ENCODE peak calls at places on chromosomes 2 and 18, in eight cellular contexts. One of them, this sample, is unnamed.

GRCh38 chr2:23486676-23487075 is 101.7 kb downstream of the KLHL29 start:
- DNase-seq in A549: no peak
- DNase-seq in trophoblast cell: peak
- DNase-seq in IMR-90: peak
- DNase-seq in fibroblast of lung: peak
- DNase-seq in PC-9: no peak
- DNase-seq in OCI-LY7: no peak
- DNase-seq in GM23338: no peak
- DNase-seq in this sample: no peak

GRCh38 chr2:144249035-144249637 is 270.8 kb downstream of the ZEB2 start:
- DNase-seq in A549: no peak
- DNase-seq in trophoblast cell: no peak
- DNase-seq in IMR-90: no peak
- DNase-seq in fibroblast of lung: peak
- DNase-seq in PC-9: no peak
- DNase-seq in OCI-LY7: no peak
- DNase-seq in GM23338: no peak
- DNase-seq in this sample: no peak

GRCh38 chr2:85698880-85699254 is 4.7 kb downstream of the GNLY start:
- DNase-seq in A549: no peak
- DNase-seq in trophoblast cell: no peak
- DNase-seq in IMR-90: no peak
- DNase-seq in fibroblast of lung: no peak
- DNase-seq in PC-9: no peak
- DNase-seq in OCI-LY7: no peak
- DNase-seq in GM23338: no peak
- DNase-seq in this sample: no peak

GRCh38 chr2:225002039-225002655 is 40.1 kb downstream of the DOCK10 start:
- DNase-seq in A549: peak
- DNase-seq in trophoblast cell: peak
- DNase-seq in IMR-90: peak
- DNase-seq in fibroblast of lung: peak
- DNase-seq in PC-9: peak
- DNase-seq in OCI-LY7: peak
- DNase-seq in GM23338: peak
- DNase-seq in this sample: peak

GRCh38 chr18:40357536-40357935 is 1597.5 kb upstream of the PIK3C3 start:
- DNase-seq in A549: no peak
- DNase-seq in trophoblast cell: no peak
- DNase-seq in IMR-90: no peak
- DNase-seq in fibroblast of lung: no peak
- DNase-seq in PC-9: no peak
- DNase-seq in OCI-LY7: no peak
- DNase-seq in GM23338: no peak
- DNase-seq in this sample: no peak

GRCh38 chr2:71530246-71530986 is 77.1 kb downstream of the DYSF start:
- DNase-seq in A549: peak
- DNase-seq in trophoblast cell: peak
- DNase-seq in IMR-90: peak
- DNase-seq in fibroblast of lung: peak
- DNase-seq in PC-9: peak
- DNase-seq in OCI-LY7: peak
- DNase-seq in GM23338: peak
- DNase-seq in this sample: peak

GRCh38 chr2:47232738-47233415 is 77.8 kb upstream of the STPG4 start:
- DNase-seq in A549: no peak
- DNase-seq in trophoblast cell: no peak
- DNase-seq in IMR-90: peak
- DNase-seq in fibroblast of lung: peak
- DNase-seq in PC-9: no peak
- DNase-seq in OCI-LY7: no peak
- DNase-seq in GM23338: no peak
- DNase-seq in this sample: peak

GRCh38 chr18:78947291-78947690 is 32.3 kb upstream of the SALL3 start:
- DNase-seq in A549: no peak
- DNase-seq in trophoblast cell: no peak
- DNase-seq in IMR-90: no peak
- DNase-seq in fibroblast of lung: no peak
- DNase-seq in PC-9: no peak
- DNase-seq in OCI-LY7: no peak
- DNase-seq in GM23338: no peak
- DNase-seq in this sample: no peak

GRCh38 chr18:70431203-70431624 is 142.4 kb downstream of the SOCS6 start:
- DNase-seq in A549: peak
- DNase-seq in trophoblast cell: peak
- DNase-seq in IMR-90: peak
- DNase-seq in fibroblast of lung: peak
- DNase-seq in PC-9: no peak
- DNase-seq in OCI-LY7: no peak
- DNase-seq in GM23338: no peak
- DNase-seq in this sample: no peak

GRCh38 chr18:58135806-58136331 is 91.8 kb downstream of the NEDD4L start:
- DNase-seq in A549: peak
- DNase-seq in trophoblast cell: peak
- DNase-seq in IMR-90: peak
- DNase-seq in fibroblast of lung: peak
- DNase-seq in PC-9: peak
- DNase-seq in OCI-LY7: peak
- DNase-seq in GM23338: peak
- DNase-seq in this sample: peak

GRCh38 chr18:2847341-2848144 is 737 bp downstream of the EMILIN2 start:
- DNase-seq in A549: no peak
- DNase-seq in trophoblast cell: no peak
- DNase-seq in IMR-90: no peak
- DNase-seq in fibroblast of lung: peak
- DNase-seq in PC-9: no peak
- DNase-seq in OCI-LY7: no peak
- DNase-seq in GM23338: peak
- DNase-seq in this sample: no peak

DNA sequence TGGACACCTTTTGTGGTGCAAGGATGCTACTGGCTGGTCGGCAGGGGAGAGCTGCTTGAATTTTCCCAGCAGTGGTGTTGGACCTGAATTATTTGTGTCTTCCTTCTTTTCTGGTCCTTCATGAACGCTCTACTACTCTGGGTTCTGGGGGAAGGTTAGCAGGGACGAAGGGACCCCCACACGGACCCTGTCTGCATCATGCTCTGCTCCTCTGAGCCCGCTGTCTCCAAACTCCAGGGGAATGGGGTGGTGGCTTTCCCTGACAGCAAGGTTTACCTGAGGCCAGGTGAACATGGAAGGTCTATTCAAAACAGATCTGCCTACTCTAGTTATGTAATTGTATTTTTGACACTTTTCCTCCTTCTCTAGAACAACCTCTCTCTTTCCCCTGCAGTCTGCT is 168.5 kb upstream of the PXDN start:
- DNase-seq in A549: no peak
- DNase-seq in trophoblast cell: no peak
- DNase-seq in IMR-90: no peak
- DNase-seq in fibroblast of lung: no peak
- DNase-seq in PC-9: no peak
- DNase-seq in OCI-LY7: no peak
- DNase-seq in GM23338: no peak
- DNase-seq in this sample: no peak
- H3K4me3 ChIP-seq in A549: no peak
- H3K4me3 ChIP-seq in trophoblast cell: no peak
- H3K4me3 ChIP-seq in IMR-90: no peak
- H3K4me3 ChIP-seq in fibroblast of lung: no peak
- H3K4me3 ChIP-seq in PC-9: no peak
- H3K4me3 ChIP-seq in OCI-LY7: no peak
- H3K4me3 ChIP-seq in GM23338: no peak
- H3K4me3 ChIP-seq in this sample: no peak

GRCh38 chr2:216792222-216793001 is 67.5 kb downstream of the TNP1 start:
- DNase-seq in A549: no peak
- DNase-seq in trophoblast cell: peak
- DNase-seq in IMR-90: peak
- DNase-seq in fibroblast of lung: peak
- DNase-seq in PC-9: peak
- DNase-seq in OCI-LY7: no peak
- DNase-seq in GM23338: peak
- DNase-seq in this sample: peak
- H3K4me2 ChIP-seq in A549: no peak
- H3K4me2 ChIP-seq in trophoblast cell: peak
- H3K4me2 ChIP-seq in IMR-90: no peak
- H3K4me2 ChIP-seq in fibroblast of lung: no peak
- H3K4me2 ChIP-seq in PC-9: peak
- H3K4me2 ChIP-seq in OCI-LY7: no peak
- H3K4me2 ChIP-seq in GM23338: no peak
- H3K4me2 ChIP-seq in this sample: no peak

GRCh38 chr2:238839428-238839827 is 8.5 kb upstream of the TWIST2 start:
- DNase-seq in A549: no peak
- DNase-seq in trophoblast cell: no peak
- DNase-seq in IMR-90: no peak
- DNase-seq in fibroblast of lung: no peak
- DNase-seq in PC-9: no peak
- DNase-seq in OCI-LY7: no peak
- DNase-seq in GM23338: no peak
- DNase-seq in this sample: no peak

GRCh38 chr2:238834982-238835381 is 12.9 kb upstream of the TWIST2 start:
- DNase-seq in A549: no peak
- DNase-seq in trophoblast cell: no peak
- DNase-seq in IMR-90: no peak
- DNase-seq in fibroblast of lung: no peak
- DNase-seq in PC-9: no peak
- DNase-seq in OCI-LY7: no peak
- DNase-seq in GM23338: no peak
- DNase-seq in this sample: no peak

GRCh38 chr2:238835726-238836301 is 12.1 kb upstream of the TWIST2 start:
- DNase-seq in A549: no peak
- DNase-seq in trophoblast cell: no peak
- DNase-seq in IMR-90: no peak
- DNase-seq in fibroblast of lung: no peak
- DNase-seq in PC-9: no peak
- DNase-seq in OCI-LY7: no peak
- DNase-seq in GM23338: peak
- DNase-seq in this sample: no peak

GRCh38 chr2:238841542-238842181 is 6.2 kb upstream of the TWIST2 start:
- DNase-seq in A549: no peak
- DNase-seq in trophoblast cell: peak
- DNase-seq in IMR-90: no peak
- DNase-seq in fibroblast of lung: no peak
- DNase-seq in PC-9: no peak
- DNase-seq in OCI-LY7: no peak
- DNase-seq in GM23338: no peak
- DNase-seq in this sample: peak

DNA sequence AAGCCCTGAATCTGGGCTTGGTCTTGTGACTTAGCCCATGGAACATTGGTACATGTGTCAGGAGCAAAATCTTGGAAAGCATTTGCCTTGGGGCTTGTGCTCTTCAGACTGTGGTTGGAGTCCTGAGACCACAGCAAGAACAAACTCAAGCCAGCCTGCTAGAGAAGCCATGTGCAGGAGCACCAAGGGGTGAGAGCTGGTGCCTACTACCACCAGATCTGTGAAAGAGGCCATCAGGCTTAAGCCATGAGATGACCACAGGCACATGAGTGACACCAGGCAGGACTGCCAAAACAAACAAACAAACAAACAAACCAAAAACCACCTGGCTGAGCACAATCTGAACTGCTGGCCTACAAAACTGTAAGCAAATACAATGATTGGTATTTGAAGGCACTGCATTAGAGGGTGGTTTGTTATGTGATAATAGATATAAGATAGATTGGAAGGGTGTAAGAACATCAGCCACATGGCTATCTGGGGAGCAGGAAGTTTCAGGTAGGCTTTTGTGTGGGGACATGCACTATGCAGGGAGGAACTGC is 9.0 kb upstream of the TWIST2 start:
- DNase-seq in A549: no peak
- DNase-seq in trophoblast cell: no peak
- DNase-seq in IMR-90: no peak
- DNase-seq in fibroblast of lung: no peak
- DNase-seq in PC-9: no peak
- DNase-seq in OCI-LY7: no peak
- DNase-seq in GM23338: no peak
- DNase-seq in this sample: no peak
- H3K4me3 ChIP-seq in A549: no peak
- H3K4me3 ChIP-seq in trophoblast cell: no peak
- H3K4me3 ChIP-seq in IMR-90: no peak
- H3K4me3 ChIP-seq in fibroblast of lung: no peak
- H3K4me3 ChIP-seq in PC-9: no peak
- H3K4me3 ChIP-seq in OCI-LY7: no peak
- H3K4me3 ChIP-seq in GM23338: no peak
- H3K4me3 ChIP-seq in this sample: no peak

GRCh38 chr18:62897153-62897552 is 181.8 kb downstream of the PHLPP1 start:
- DNase-seq in A549: no peak
- DNase-seq in trophoblast cell: no peak
- DNase-seq in IMR-90: peak
- DNase-seq in fibroblast of lung: no peak
- DNase-seq in PC-9: no peak
- DNase-seq in OCI-LY7: no peak
- DNase-seq in GM23338: no peak
- DNase-seq in this sample: peak

GRCh38 chr18:62899534-62899933 is 184.2 kb downstream of the PHLPP1 start:
- DNase-seq in A549: no peak
- DNase-seq in trophoblast cell: peak
- DNase-seq in IMR-90: no peak
- DNase-seq in fibroblast of lung: no peak
- DNase-seq in PC-9: no peak
- DNase-seq in OCI-LY7: no peak
- DNase-seq in GM23338: no peak
- DNase-seq in this sample: no peak

GRCh38 chr18:62898359-62898758 is 183.0 kb downstream of the PHLPP1 start:
- DNase-seq in A549: no peak
- DNase-seq in trophoblast cell: peak
- DNase-seq in IMR-90: no peak
- DNase-seq in fibroblast of lung: no peak
- DNase-seq in PC-9: no peak
- DNase-seq in OCI-LY7: no peak
- DNase-seq in GM23338: no peak
- DNase-seq in this sample: no peak

GRCh38 chr18:62900132-62900883 is 185.0 kb downstream of the PHLPP1 start:
- DNase-seq in A549: no peak
- DNase-seq in trophoblast cell: no peak
- DNase-seq in IMR-90: no peak
- DNase-seq in fibroblast of lung: no peak
- DNase-seq in PC-9: no peak
- DNase-seq in OCI-LY7: no peak
- DNase-seq in GM23338: no peak
- DNase-seq in this sample: no peak

DNA sequence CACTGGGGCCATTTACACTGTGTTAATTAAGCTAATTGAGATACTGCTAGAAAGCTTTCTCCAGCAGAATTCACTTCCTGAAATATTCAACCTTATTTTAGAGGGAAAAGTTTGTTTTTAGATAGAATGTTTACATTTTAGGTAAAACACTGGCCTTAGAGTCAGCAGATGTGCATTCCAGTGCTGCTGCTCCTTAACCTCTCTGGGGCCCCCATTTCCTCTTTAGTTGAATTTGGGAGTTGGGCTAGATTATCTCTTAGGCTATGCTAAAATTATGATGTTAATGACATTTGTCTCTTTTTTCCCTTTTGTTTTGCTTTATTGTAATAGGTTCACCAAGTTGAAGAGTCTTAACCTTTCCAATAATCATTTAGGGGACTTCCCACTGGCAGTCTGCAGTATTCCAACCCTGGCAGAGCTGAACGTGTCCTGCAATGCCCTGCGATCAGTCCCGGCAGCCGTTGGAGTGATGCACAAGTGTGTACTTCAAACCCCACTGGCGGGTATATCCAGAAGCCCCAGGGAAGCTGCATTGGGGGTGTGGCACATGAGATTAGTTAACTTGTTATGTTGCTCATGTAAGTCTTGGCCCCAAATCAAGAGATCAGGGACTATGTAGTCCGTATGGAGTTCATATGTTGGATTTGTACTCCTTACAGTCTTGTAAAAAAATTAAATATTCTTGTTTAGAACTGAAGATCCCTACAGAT is 179.5 kb downstream of the PHLPP1 start:
- DNase-seq in A549: no peak
- DNase-seq in trophoblast cell: no peak
- DNase-seq in IMR-90: peak
- DNase-seq in fibroblast of lung: no peak
- DNase-seq in PC-9: no peak
- DNase-seq in OCI-LY7: no peak
- DNase-seq in GM23338: no peak
- DNase-seq in this sample: no peak
- H3K4me2 ChIP-seq in A549: no peak
- H3K4me2 ChIP-seq in trophoblast cell: no peak
- H3K4me2 ChIP-seq in IMR-90: peak
- H3K4me2 ChIP-seq in fibroblast of lung: no peak
- H3K4me2 ChIP-seq in PC-9: no peak
- H3K4me2 ChIP-seq in OCI-LY7: no peak
- H3K4me2 ChIP-seq in GM23338: peak
- H3K4me2 ChIP-seq in this sample: no peak

This sample was measured in PC-3.